ENCODE peak calls at places on chromosomes 13 and 19, in nine cellular contexts. One of them, this sample, is unnamed. For H3K4me1, the result is how much of the 10 kb centered on the place peaks cover.

GRCh38 chr13:29459818-29460335 is 135.6 kb downstream of the SLC7A1 start:
- DNase-seq in ovary: no peak
- DNase-seq in tibial nerve: no peak
- DNase-seq in suprapubic skin: no peak
- DNase-seq in transverse colon: no peak
- DNase-seq in H1: no peak
- DNase-seq in A549: no peak
- DNase-seq in upper lobe of left lung: no peak
- DNase-seq in GM12878: no peak
- DNase-seq in this sample: no peak

GRCh38 chr13:77415253-77416127 is 88.6 kb upstream of the MYCBP2 start:
- DNase-seq in ovary: no peak
- DNase-seq in tibial nerve: no peak
- DNase-seq in suprapubic skin: no peak
- DNase-seq in transverse colon: no peak
- DNase-seq in H1: no peak
- DNase-seq in A549: no peak
- DNase-seq in upper lobe of left lung: no peak
- DNase-seq in GM12878: peak
- DNase-seq in this sample: no peak

GRCh38 chr13:40109324-40109958 is 454.0 kb downstream of the COG6 start:
- DNase-seq in ovary: no peak
- DNase-seq in tibial nerve: no peak
- DNase-seq in suprapubic skin: no peak
- DNase-seq in transverse colon: no peak
- DNase-seq in H1: no peak
- DNase-seq in A549: peak
- DNase-seq in upper lobe of left lung: no peak
- DNase-seq in GM12878: no peak
- DNase-seq in this sample: no peak

GRCh38 chr13:96130818-96131217 is 40.9 kb downstream of the HS6ST3 start:
- DNase-seq in ovary: no peak
- DNase-seq in tibial nerve: no peak
- DNase-seq in suprapubic skin: no peak
- DNase-seq in transverse colon: no peak
- DNase-seq in H1: no peak
- DNase-seq in A549: no peak
- DNase-seq in upper lobe of left lung: no peak
- DNase-seq in GM12878: no peak
- DNase-seq in this sample: no peak

GRCh38 chr13:52744842-52745241 is 5.2 kb upstream of the CNMD start:
- DNase-seq in ovary: no peak
- DNase-seq in tibial nerve: no peak
- DNase-seq in suprapubic skin: no peak
- DNase-seq in transverse colon: no peak
- DNase-seq in H1: no peak
- DNase-seq in A549: no peak
- DNase-seq in upper lobe of left lung: no peak
- DNase-seq in GM12878: no peak
- DNase-seq in this sample: no peak

GRCh38 chr19:543912-544608 is at the start of gene GZMM:
- DNase-seq in ovary: no peak
- DNase-seq in tibial nerve: no peak
- DNase-seq in suprapubic skin: no peak
- DNase-seq in transverse colon: peak
- DNase-seq in H1: no peak
- DNase-seq in A549: no peak
- DNase-seq in upper lobe of left lung: no peak
- DNase-seq in GM12878: no peak
- DNase-seq in this sample: no peak

GRCh38 chr19:42113641-42114348 is 18.5 kb downstream of the POU2F2 start:
- DNase-seq in ovary: no peak
- DNase-seq in tibial nerve: no peak
- DNase-seq in suprapubic skin: no peak
- DNase-seq in transverse colon: no peak
- DNase-seq in H1: no peak
- DNase-seq in A549: peak
- DNase-seq in upper lobe of left lung: no peak
- DNase-seq in GM12878: peak
- DNase-seq in this sample: no peak

GRCh38 chr19:1862424-1863307 is 713 bp downstream of the KLF16 start:
- DNase-seq in ovary: peak
- DNase-seq in tibial nerve: no peak
- DNase-seq in suprapubic skin: no peak
- DNase-seq in transverse colon: peak
- DNase-seq in H1: peak
- DNase-seq in A549: peak
- DNase-seq in upper lobe of left lung: no peak
- DNase-seq in GM12878: no peak
- DNase-seq in this sample: no peak

GRCh38 chr19:15379996-15380647 is 535 bp upstream of the AKAP8 start:
- DNase-seq in ovary: no peak
- DNase-seq in tibial nerve: no peak
- DNase-seq in suprapubic skin: no peak
- DNase-seq in transverse colon: peak
- DNase-seq in H1: peak
- DNase-seq in A549: peak
- DNase-seq in upper lobe of left lung: peak
- DNase-seq in GM12878: no peak
- DNase-seq in this sample: peak

GRCh38 chr19:803686-804418 is 6.6 kb downstream of the PTBP1 start:
- DNase-seq in ovary: peak
- DNase-seq in tibial nerve: no peak
- DNase-seq in suprapubic skin: no peak
- DNase-seq in transverse colon: no peak
- DNase-seq in H1: no peak
- DNase-seq in A549: no peak
- DNase-seq in upper lobe of left lung: no peak
- DNase-seq in GM12878: no peak
- DNase-seq in this sample: no peak

GRCh38 chr19:44846455-44847143 is 502 bp downstream of the NECTIN2 start:
- DNase-seq in ovary: peak
- DNase-seq in tibial nerve: no peak
- DNase-seq in suprapubic skin: no peak
- DNase-seq in transverse colon: peak
- DNase-seq in H1: peak
- DNase-seq in A549: no peak
- DNase-seq in upper lobe of left lung: no peak
- DNase-seq in GM12878: no peak
- DNase-seq in this sample: no peak

GRCh38 chr13:49908637-49909036 is 27.5 kb downstream of the SPRYD7 start:
- DNase-seq in ovary: no peak
- DNase-seq in tibial nerve: no peak
- DNase-seq in suprapubic skin: no peak
- DNase-seq in transverse colon: no peak
- DNase-seq in H1: no peak
- DNase-seq in A549: peak
- DNase-seq in upper lobe of left lung: no peak
- DNase-seq in GM12878: no peak
- DNase-seq in this sample: no peak

GRCh38 chr19:45693168-45693788 is 812 bp downstream of the QPCTL start:
- DNase-seq in ovary: peak
- DNase-seq in tibial nerve: peak
- DNase-seq in suprapubic skin: peak
- DNase-seq in transverse colon: peak
- DNase-seq in H1: peak
- DNase-seq in A549: peak
- DNase-seq in upper lobe of left lung: peak
- DNase-seq in GM12878: no peak
- DNase-seq in this sample: peak

GRCh38 chr19:52896431-52897148 is 845 bp downstream of the ZNF320 start:
- DNase-seq in ovary: peak
- DNase-seq in tibial nerve: peak
- DNase-seq in suprapubic skin: no peak
- DNase-seq in transverse colon: peak
- DNase-seq in H1: peak
- DNase-seq in A549: no peak
- DNase-seq in upper lobe of left lung: peak
- DNase-seq in GM12878: no peak
- DNase-seq in this sample: peak

GRCh38 chr13:19596960-19597361 is 35.6 kb upstream of the TPTE2 start:
- DNase-seq in ovary: no peak
- DNase-seq in tibial nerve: no peak
- DNase-seq in suprapubic skin: no peak
- DNase-seq in transverse colon: no peak
- DNase-seq in H1: no peak
- DNase-seq in A549: peak
- DNase-seq in upper lobe of left lung: no peak
- DNase-seq in GM12878: no peak
- DNase-seq in this sample: no peak

GRCh38 chr13:24746618-24747247 is 17.2 kb upstream of the RNF17 start:
- DNase-seq in ovary: no peak
- DNase-seq in tibial nerve: no peak
- DNase-seq in suprapubic skin: no peak
- DNase-seq in transverse colon: no peak
- DNase-seq in H1: peak
- DNase-seq in A549: peak
- DNase-seq in upper lobe of left lung: no peak
- DNase-seq in GM12878: no peak
- DNase-seq in this sample: no peak

GRCh38 chr19:48244289-48244688 is 11.4 kb downstream of the CARD8 start:
- DNase-seq in ovary: no peak
- DNase-seq in tibial nerve: no peak
- DNase-seq in suprapubic skin: no peak
- DNase-seq in transverse colon: no peak
- DNase-seq in H1: no peak
- DNase-seq in A549: no peak
- DNase-seq in upper lobe of left lung: peak
- DNase-seq in GM12878: no peak
- DNase-seq in this sample: no peak

GRCh38 chr19:14536926-14537692 is 7.7 kb downstream of the TECR start:
- DNase-seq in ovary: peak
- DNase-seq in tibial nerve: no peak
- DNase-seq in suprapubic skin: no peak
- DNase-seq in transverse colon: peak
- DNase-seq in H1: peak
- DNase-seq in A549: peak
- DNase-seq in upper lobe of left lung: peak
- DNase-seq in GM12878: no peak
- DNase-seq in this sample: peak

DNA sequence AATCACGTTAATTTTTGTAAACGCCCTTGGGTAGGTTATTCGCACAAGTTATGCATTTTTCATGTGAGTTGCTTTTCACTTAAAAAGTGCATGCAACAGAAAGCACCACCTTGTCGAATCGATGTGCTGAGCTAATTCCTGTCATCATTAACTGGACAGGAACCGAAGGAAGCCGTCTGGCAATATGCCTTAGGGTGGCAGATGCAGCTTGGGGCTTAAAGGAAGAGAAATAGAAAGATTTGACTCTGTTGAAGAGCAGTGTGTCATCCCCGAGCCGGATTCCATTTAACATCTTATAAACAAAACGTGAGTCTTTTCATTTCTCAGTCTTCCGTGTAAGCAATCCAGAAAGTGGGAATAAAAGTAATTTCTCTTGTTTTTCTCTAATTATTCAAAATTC is 70.0 kb downstream of the ATP11A start:
- DNase-seq in ovary: no peak
- DNase-seq in tibial nerve: no peak
- DNase-seq in suprapubic skin: no peak
- DNase-seq in transverse colon: no peak
- DNase-seq in H1: no peak
- DNase-seq in A549: no peak
- DNase-seq in upper lobe of left lung: no peak
- DNase-seq in GM12878: no peak
- DNase-seq in this sample: no peak
- H3K4me1 ChIP-seq in ovary: under half
- H3K4me1 ChIP-seq in tibial nerve: under half
- H3K4me1 ChIP-seq in suprapubic skin: under half
- H3K4me1 ChIP-seq in transverse colon: under half
- H3K4me1 ChIP-seq in H1: under half
- H3K4me1 ChIP-seq in A549: under half
- H3K4me1 ChIP-seq in upper lobe of left lung: under half
- H3K4me1 ChIP-seq in GM12878: under half
- H3K4me1 ChIP-seq in this sample: under half

GRCh38 chr19:7292950-7293794 is 1.0 kb downstream of the INSR start:
- DNase-seq in ovary: peak
- DNase-seq in tibial nerve: no peak
- DNase-seq in suprapubic skin: peak
- DNase-seq in transverse colon: peak
- DNase-seq in H1: peak
- DNase-seq in A549: no peak
- DNase-seq in upper lobe of left lung: peak
- DNase-seq in GM12878: no peak
- DNase-seq in this sample: peak
- TF ChIP-seq POLR2A in ovary: no peak
- TF ChIP-seq POLR2A in tibial nerve: no peak
- TF ChIP-seq POLR2A in suprapubic skin: no peak
- TF ChIP-seq POLR2A in transverse colon: no peak
- TF ChIP-seq POLR2A in H1: no peak
- TF ChIP-seq POLR2A in A549: no peak
- TF ChIP-seq POLR2A in upper lobe of left lung: no peak
- TF ChIP-seq POLR2A in GM12878: peak
- TF ChIP-seq POLR2A in this sample: no peak

GRCh38 chr13:26621731-26622401 is 64.4 kb downstream of the WASF3 start:
- DNase-seq in ovary: no peak
- DNase-seq in tibial nerve: no peak
- DNase-seq in suprapubic skin: no peak
- DNase-seq in transverse colon: peak
- DNase-seq in H1: no peak
- DNase-seq in A549: no peak
- DNase-seq in upper lobe of left lung: no peak
- DNase-seq in GM12878: no peak
- DNase-seq in this sample: no peak
- TF ChIP-seq EP300 in ovary: no peak
- TF ChIP-seq EP300 in tibial nerve: no peak
- TF ChIP-seq EP300 in suprapubic skin: no peak
- TF ChIP-seq EP300 in transverse colon: no peak
- TF ChIP-seq EP300 in H1: no peak
- TF ChIP-seq EP300 in A549: no peak
- TF ChIP-seq EP300 in upper lobe of left lung: no peak
- TF ChIP-seq EP300 in GM12878: no peak
- TF ChIP-seq EP300 in this sample: no peak

GRCh38 chr19:49336482-49337266 is 1.5 kb downstream of the CD37 start:
- DNase-seq in ovary: no peak
- DNase-seq in tibial nerve: no peak
- DNase-seq in suprapubic skin: peak
- DNase-seq in transverse colon: no peak
- DNase-seq in H1: no peak
- DNase-seq in A549: no peak
- DNase-seq in upper lobe of left lung: no peak
- DNase-seq in GM12878: no peak
- DNase-seq in this sample: no peak

GRCh38 chr19:49331616-49332055 is 3.6 kb upstream of the CD37 start:
- DNase-seq in ovary: no peak
- DNase-seq in tibial nerve: no peak
- DNase-seq in suprapubic skin: peak
- DNase-seq in transverse colon: no peak
- DNase-seq in H1: no peak
- DNase-seq in A549: peak
- DNase-seq in upper lobe of left lung: peak
- DNase-seq in GM12878: peak
- DNase-seq in this sample: peak

GRCh38 chr19:49335071-49335783 is at the start of gene CD37:
- DNase-seq in ovary: no peak
- DNase-seq in tibial nerve: no peak
- DNase-seq in suprapubic skin: peak
- DNase-seq in transverse colon: peak
- DNase-seq in H1: no peak
- DNase-seq in A549: no peak
- DNase-seq in upper lobe of left lung: peak
- DNase-seq in GM12878: no peak
- DNase-seq in this sample: peak

GRCh38 chr19:49335784-49336481 is 727 bp downstream of the CD37 start:
- DNase-seq in ovary: no peak
- DNase-seq in tibial nerve: no peak
- DNase-seq in suprapubic skin: peak
- DNase-seq in transverse colon: no peak
- DNase-seq in H1: no peak
- DNase-seq in A549: no peak
- DNase-seq in upper lobe of left lung: no peak
- DNase-seq in GM12878: no peak
- DNase-seq in this sample: no peak

GRCh38 chr19:49333426-49334288 is 1.5 kb upstream of the CD37 start:
- DNase-seq in ovary: no peak
- DNase-seq in tibial nerve: no peak
- DNase-seq in suprapubic skin: peak
- DNase-seq in transverse colon: peak
- DNase-seq in H1: no peak
- DNase-seq in A549: no peak
- DNase-seq in upper lobe of left lung: peak
- DNase-seq in GM12878: peak
- DNase-seq in this sample: peak
- H3K4me1 ChIP-seq in ovary: under half
- H3K4me1 ChIP-seq in tibial nerve: under half
- H3K4me1 ChIP-seq in suprapubic skin: under half
- H3K4me1 ChIP-seq in transverse colon: under half
- H3K4me1 ChIP-seq in H1: under half
- H3K4me1 ChIP-seq in A549: under half
- H3K4me1 ChIP-seq in upper lobe of left lung: under half
- H3K4me1 ChIP-seq in GM12878: half or more
- H3K4me1 ChIP-seq in this sample: under half

This sample was measured in stomach.